ENCODE peak calls at places on chromosomes 4 and X, in six cellular contexts. One of them, this sample, is unnamed.

GRCh38 chr4:2647403-2648158 is 108.6 kb downstream of the TNIP2 start:
- DNase-seq in kidney: no peak
- DNase-seq in neural progenitor cell: no peak
- DNase-seq in H9: no peak
- DNase-seq in HCT116: no peak
- DNase-seq in neuronal stem cell: no peak
- DNase-seq in this sample: no peak

GRCh38 chr4:8224596-8225289 is 25.7 kb downstream of the SH3TC1 start:
- DNase-seq in kidney: peak
- DNase-seq in neural progenitor cell: no peak
- DNase-seq in H9: no peak
- DNase-seq in HCT116: no peak
- DNase-seq in neuronal stem cell: no peak
- DNase-seq in this sample: no peak

GRCh38 chr4:99135541-99136173 is 8.4 kb downstream of the ADH4 start:
- DNase-seq in kidney: no peak
- DNase-seq in neural progenitor cell: no peak
- DNase-seq in H9: no peak
- DNase-seq in HCT116: no peak
- DNase-seq in neuronal stem cell: no peak
- DNase-seq in this sample: no peak

GRCh38 chr4:76747613-76748012 is 150.3 kb downstream of the SOWAHB start:
- DNase-seq in kidney: no peak
- DNase-seq in neural progenitor cell: no peak
- DNase-seq in H9: no peak
- DNase-seq in HCT116: no peak
- DNase-seq in neuronal stem cell: no peak
- DNase-seq in this sample: no peak

GRCh38 chr4:168759959-168760527 is 250.0 kb downstream of the CBR4 start:
- DNase-seq in kidney: no peak
- DNase-seq in neural progenitor cell: no peak
- DNase-seq in H9: no peak
- DNase-seq in HCT116: no peak
- DNase-seq in neuronal stem cell: no peak
- DNase-seq in this sample: no peak

GRCh38 chr4:2817701-2818350 is 24.9 kb downstream of the SH3BP2 start:
- DNase-seq in kidney: peak
- DNase-seq in neural progenitor cell: peak
- DNase-seq in H9: peak
- DNase-seq in HCT116: peak
- DNase-seq in neuronal stem cell: no peak
- DNase-seq in this sample: no peak

GRCh38 chrX:14409341-14409740 is 120.0 kb upstream of the GLRA2 start:
- DNase-seq in kidney: no peak
- DNase-seq in neural progenitor cell: no peak
- DNase-seq in H9: no peak
- DNase-seq in HCT116: no peak
- DNase-seq in neuronal stem cell: no peak
- DNase-seq in this sample: peak

GRCh38 chr4:152106781-152107321 is 346.0 kb upstream of the GATB start:
- DNase-seq in kidney: no peak
- DNase-seq in neural progenitor cell: no peak
- DNase-seq in H9: no peak
- DNase-seq in HCT116: no peak
- DNase-seq in neuronal stem cell: no peak
- DNase-seq in this sample: no peak

GRCh38 chr4:26220704-26221103 is 100.1 kb upstream of the RBPJ start:
- DNase-seq in kidney: no peak
- DNase-seq in neural progenitor cell: no peak
- DNase-seq in H9: no peak
- DNase-seq in HCT116: no peak
- DNase-seq in neuronal stem cell: no peak
- DNase-seq in this sample: no peak

GRCh38 chrX:19672211-19672814 is 157.0 kb upstream of the MAP3K15 start:
- DNase-seq in kidney: no peak
- DNase-seq in neural progenitor cell: no peak
- DNase-seq in H9: no peak
- DNase-seq in HCT116: no peak
- DNase-seq in neuronal stem cell: no peak
- DNase-seq in this sample: no peak

GRCh38 chrX:79167437-79167836 is 22.9 kb downstream of the GPR174 start:
- DNase-seq in kidney: no peak
- DNase-seq in neural progenitor cell: no peak
- DNase-seq in H9: no peak
- DNase-seq in HCT116: no peak
- DNase-seq in neuronal stem cell: no peak
- DNase-seq in this sample: no peak

GRCh38 chr4:8473198-8473919 is 32.8 kb downstream of the TRMT44 start:
- DNase-seq in kidney: peak
- DNase-seq in neural progenitor cell: no peak
- DNase-seq in H9: peak
- DNase-seq in HCT116: no peak
- DNase-seq in neuronal stem cell: no peak
- DNase-seq in this sample: no peak

GRCh38 chr4:167144605-167145004 is 89.7 kb downstream of the SPOCK3 start:
- DNase-seq in kidney: no peak
- DNase-seq in neural progenitor cell: no peak
- DNase-seq in H9: no peak
- DNase-seq in HCT116: no peak
- DNase-seq in neuronal stem cell: no peak
- DNase-seq in this sample: no peak

GRCh38 chrX:30308263-30309138 is 689 bp downstream of the NR0B1 start:
- DNase-seq in kidney: peak
- DNase-seq in neural progenitor cell: peak
- DNase-seq in H9: peak
- DNase-seq in HCT116: no peak
- DNase-seq in neuronal stem cell: peak
- DNase-seq in this sample: no peak

GRCh38 chr4:100041646-100042045 is 91.6 kb upstream of the H2AZ1 start:
- DNase-seq in kidney: no peak
- DNase-seq in neural progenitor cell: no peak
- DNase-seq in H9: no peak
- DNase-seq in HCT116: no peak
- DNase-seq in neuronal stem cell: no peak
- DNase-seq in this sample: no peak

GRCh38 chr4:32858971-32859370 is 2138.8 kb downstream of the PCDH7 start:
- DNase-seq in kidney: no peak
- DNase-seq in neural progenitor cell: no peak
- DNase-seq in H9: no peak
- DNase-seq in HCT116: peak
- DNase-seq in neuronal stem cell: no peak
- DNase-seq in this sample: no peak

GRCh38 chrX:31293409-31293808 is 221.6 kb upstream of the FTHL17 start:
- DNase-seq in kidney: no peak
- DNase-seq in neural progenitor cell: no peak
- DNase-seq in H9: no peak
- DNase-seq in HCT116: no peak
- DNase-seq in neuronal stem cell: no peak
- DNase-seq in this sample: no peak

GRCh38 chr4:139229534-139230039 is 50.4 kb downstream of the MGARP start:
- DNase-seq in kidney: no peak
- DNase-seq in neural progenitor cell: peak
- DNase-seq in H9: no peak
- DNase-seq in HCT116: peak
- DNase-seq in neuronal stem cell: no peak
- DNase-seq in this sample: no peak

GRCh38 chrX:77749695-77750094 is 36.3 kb downstream of the ATRX start:
- DNase-seq in kidney: no peak
- DNase-seq in neural progenitor cell: no peak
- DNase-seq in H9: no peak
- DNase-seq in HCT116: no peak
- DNase-seq in neuronal stem cell: no peak
- DNase-seq in this sample: no peak

GRCh38 chr4:52572936-52573485 is 86.1 kb downstream of the USP46 start:
- DNase-seq in kidney: no peak
- DNase-seq in neural progenitor cell: no peak
- DNase-seq in H9: no peak
- DNase-seq in HCT116: no peak
- DNase-seq in neuronal stem cell: no peak
- DNase-seq in this sample: no peak

GRCh38 chrX:45758319-45758718 is 557.6 kb upstream of the DIPK2B start:
- DNase-seq in kidney: no peak
- DNase-seq in neural progenitor cell: no peak
- DNase-seq in H9: no peak
- DNase-seq in HCT116: no peak
- DNase-seq in neuronal stem cell: no peak
- DNase-seq in this sample: no peak

GRCh38 chr4:8182858-8183725 is 16.0 kb upstream of the SH3TC1 start:
- DNase-seq in kidney: peak
- DNase-seq in neural progenitor cell: no peak
- DNase-seq in H9: no peak
- DNase-seq in HCT116: peak
- DNase-seq in neuronal stem cell: no peak
- DNase-seq in this sample: peak

GRCh38 chr4:173448557-173448918 is 49.6 kb upstream of the SCRG1 start:
- DNase-seq in kidney: no peak
- DNase-seq in neural progenitor cell: no peak
- DNase-seq in H9: no peak
- DNase-seq in HCT116: no peak
- DNase-seq in neuronal stem cell: no peak
- DNase-seq in this sample: no peak

GRCh38 chr4:173168396-173169177 is at the start of gene GALNT7:
- DNase-seq in kidney: peak
- DNase-seq in neural progenitor cell: peak
- DNase-seq in H9: peak
- DNase-seq in HCT116: no peak
- DNase-seq in neuronal stem cell: peak
- DNase-seq in this sample: no peak

GRCh38 chr4:92636038-92636825 is 332.5 kb downstream of the GRID2 start:
- DNase-seq in kidney: no peak
- DNase-seq in neural progenitor cell: no peak
- DNase-seq in H9: no peak
- DNase-seq in HCT116: no peak
- DNase-seq in neuronal stem cell: no peak
- DNase-seq in this sample: no peak

GRCh38 chrX:16160729-16161128 is 6.6 kb upstream of the MAGEB17 start:
- DNase-seq in kidney: no peak
- DNase-seq in neural progenitor cell: no peak
- DNase-seq in H9: no peak
- DNase-seq in HCT116: peak
- DNase-seq in neuronal stem cell: no peak
- DNase-seq in this sample: peak

GRCh38 chr4:38314663-38315062 is 349.3 kb upstream of the KLF3 start:
- DNase-seq in kidney: peak
- DNase-seq in neural progenitor cell: no peak
- DNase-seq in H9: no peak
- DNase-seq in HCT116: no peak
- DNase-seq in neuronal stem cell: no peak
- DNase-seq in this sample: peak
- H3K9ac ChIP-seq in kidney: no peak
- H3K9ac ChIP-seq in neural progenitor cell: no peak
- H3K9ac ChIP-seq in H9: no peak
- H3K9ac ChIP-seq in HCT116: no peak
- H3K9ac ChIP-seq in neuronal stem cell: no peak
- H3K9ac ChIP-seq in this sample: peak

GRCh38 chrX:2897311-2897689 is 31.8 kb downstream of the ARSD start:
- DNase-seq in kidney: no peak
- DNase-seq in neural progenitor cell: no peak
- DNase-seq in H9: no peak
- DNase-seq in HCT116: no peak
- DNase-seq in neuronal stem cell: no peak
- DNase-seq in this sample: no peak
- H3K9ac ChIP-seq in kidney: no peak
- H3K9ac ChIP-seq in neural progenitor cell: no peak
- H3K9ac ChIP-seq in H9: no peak
- H3K9ac ChIP-seq in HCT116: no peak
- H3K9ac ChIP-seq in neuronal stem cell: no peak
- H3K9ac ChIP-seq in this sample: no peak

GRCh38 chr4:1623821-1624518 is 60.1 kb downstream of the FAM53A start:
- DNase-seq in kidney: no peak
- DNase-seq in neural progenitor cell: no peak
- DNase-seq in H9: no peak
- DNase-seq in HCT116: no peak
- DNase-seq in neuronal stem cell: no peak
- DNase-seq in this sample: no peak

GRCh38 chr4:1621526-1621925 is 62.6 kb downstream of the FAM53A start:
- DNase-seq in kidney: no peak
- DNase-seq in neural progenitor cell: no peak
- DNase-seq in H9: no peak
- DNase-seq in HCT116: no peak
- DNase-seq in neuronal stem cell: no peak
- DNase-seq in this sample: no peak

GRCh38 chr4:1622956-1623355 is 61.2 kb downstream of the FAM53A start:
- DNase-seq in kidney: no peak
- DNase-seq in neural progenitor cell: no peak
- DNase-seq in H9: no peak
- DNase-seq in HCT116: no peak
- DNase-seq in neuronal stem cell: no peak
- DNase-seq in this sample: no peak

GRCh38 chr4:1623390-1623789 is 60.7 kb downstream of the FAM53A start:
- DNase-seq in kidney: no peak
- DNase-seq in neural progenitor cell: no peak
- DNase-seq in H9: no peak
- DNase-seq in HCT116: no peak
- DNase-seq in neuronal stem cell: no peak
- DNase-seq in this sample: no peak

GRCh38 chr4:1621996-1622637 is 62.0 kb downstream of the FAM53A start:
- DNase-seq in kidney: no peak
- DNase-seq in neural progenitor cell: no peak
- DNase-seq in H9: no peak
- DNase-seq in HCT116: no peak
- DNase-seq in neuronal stem cell: no peak
- DNase-seq in this sample: no peak
- H3K9ac ChIP-seq in kidney: no peak
- H3K9ac ChIP-seq in neural progenitor cell: no peak
- H3K9ac ChIP-seq in H9: no peak
- H3K9ac ChIP-seq in HCT116: no peak
- H3K9ac ChIP-seq in neuronal stem cell: no peak
- H3K9ac ChIP-seq in this sample: no peak

DNA sequence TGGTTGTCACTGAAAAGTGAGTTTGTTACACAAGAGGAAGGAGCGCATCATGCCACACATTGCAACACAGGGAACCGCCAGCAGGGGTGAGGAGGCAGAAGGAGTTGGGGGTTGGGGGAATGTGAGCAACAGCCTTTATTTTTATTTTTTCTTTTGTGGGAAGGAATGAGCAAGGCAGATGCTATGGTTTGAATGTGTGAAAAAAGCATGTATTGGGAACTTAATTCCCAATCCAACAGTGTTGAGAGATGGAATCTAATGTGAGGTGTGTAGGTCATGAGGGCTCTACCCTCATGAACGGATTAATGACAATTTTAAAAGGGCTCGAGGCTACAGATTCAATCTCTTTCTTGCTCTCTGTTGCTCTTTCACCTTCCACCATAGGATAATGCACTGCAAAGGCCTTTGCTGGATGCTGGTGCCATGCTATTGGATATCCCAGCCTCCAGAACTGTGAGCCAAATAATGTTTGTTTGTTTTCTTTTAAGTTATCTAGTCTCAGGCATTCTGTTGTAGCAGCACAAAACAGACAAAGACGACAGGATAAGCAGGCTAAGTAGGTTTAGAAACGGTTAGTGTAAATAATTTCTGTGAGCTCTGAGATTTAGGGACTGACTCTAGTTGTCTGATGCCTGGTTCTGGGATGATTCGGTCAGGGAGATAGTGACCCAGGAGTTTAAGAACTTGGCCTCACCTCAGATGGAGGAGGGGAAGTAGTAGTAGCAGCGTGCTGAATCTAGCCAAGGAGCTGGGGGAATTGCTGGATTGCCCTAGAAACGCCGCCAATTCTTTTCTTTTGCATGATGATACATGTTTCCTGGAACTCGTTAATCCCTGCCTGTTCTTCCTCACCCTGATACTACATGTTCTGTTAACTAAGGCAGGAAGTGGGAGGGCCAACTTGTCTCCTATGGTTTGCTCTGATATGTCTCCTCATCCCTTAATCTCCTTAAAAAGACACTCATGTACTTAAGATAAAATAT is 156.6 kb upstream of the CTSO start:
- DNase-seq in kidney: no peak
- DNase-seq in neural progenitor cell: no peak
- DNase-seq in H9: peak
- DNase-seq in HCT116: no peak
- DNase-seq in neuronal stem cell: no peak
- DNase-seq in this sample: peak
- H3K9ac ChIP-seq in kidney: no peak
- H3K9ac ChIP-seq in neural progenitor cell: no peak
- H3K9ac ChIP-seq in H9: no peak
- H3K9ac ChIP-seq in HCT116: no peak
- H3K9ac ChIP-seq in neuronal stem cell: no peak
- H3K9ac ChIP-seq in this sample: peak

This sample was measured in keratinocyte.